ENCODE peak calls at places on chromosomes 11 and 22, in seven cellular contexts. T is progenitor cell of endocrine pancreas; H is HCT116; Q is memory B cell; K is activated CD4-positive, alpha-beta T cell treated with anti-CD3 and anti-CD28 coated beads, Interleukin-2, amount 50 U/mL, for 48 hours; U is NCI-H460; I is activated T-cell treated with anti-CD3 and anti-CD28 coated beads, Interleukin-2, amount 50 U/mL, for 72 hours. B is an unnamed sample.

GRCh38 chr11:70671083-70671482 is 272.8 kb downstream of the CTTN start:
- DNase-seq in T (no peak), H (no peak), K (no peak), U (no peak), I (no peak), Q (no peak), B (no peak)

GRCh38 chr11:30895046-30895445 is 308.9 kb upstream of the MPPED2 start:
- DNase-seq in Q (no peak), H (no peak), U (no peak), T (no peak), I (no peak), K (no peak), B (no peak)

GRCh38 chr11:2121227-2122130 is 17.7 kb downstream of the IGF2 start:
- DNase-seq in Q (no peak), U (no peak), H (no peak), I (no peak), K (no peak), T (peak), B (no peak)

GRCh38 chr11:57482782-57483569 is 22.6 kb downstream of the RTN4RL2 start:
- DNase-seq in Q (peak), K (peak), T (peak), I (peak), H (no peak), U (peak), B (no peak)

GRCh38 chr11:57155838-57156583 is 25.7 kb upstream of the LRRC55 start:
- DNase-seq in K (no peak), U (no peak), Q (no peak), H (no peak), I (no peak), T (no peak), B (no peak)

GRCh38 chr22:19853879-19854777 is 546 bp downstream of the GNB1L start:
- DNase-seq in Q (peak), T (no peak), K (peak), U (no peak), H (peak), I (peak), B (peak)

GRCh38 chr22:46320716-46321386 is 14.7 kb upstream of the TRMU start:
- DNase-seq in U (no peak), T (no peak), I (no peak), K (no peak), H (no peak), Q (no peak), B (no peak)

GRCh38 chr22:44396021-44396726 is 83.4 kb upstream of the SHISAL1 start:
- DNase-seq in K (no peak), I (no peak), T (peak), Q (no peak), H (no peak), U (no peak), B (no peak)

GRCh38 chr11:36411202-36411640 is 98.9 kb downstream of the TRAF6 start:
- DNase-seq in H (no peak), U (no peak), Q (peak), K (no peak), I (peak), T (no peak), B (no peak)

GRCh38 chr11:115423728-115424459 is 80.3 kb downstream of the CADM1 start:
- DNase-seq in H (no peak), Q (no peak), K (no peak), U (no peak), I (no peak), T (no peak), B (no peak)

GRCh38 chr11:28697920-28698827 is 590.0 kb downstream of the METTL15 start:
- DNase-seq in U (peak), Q (no peak), H (peak), K (peak), I (peak), T (peak), B (peak)

GRCh38 chr11:123006860-123007542 is 25.4 kb upstream of the BSX start:
- DNase-seq in U (no peak), K (no peak), T (no peak), Q (no peak), I (no peak), H (no peak), B (no peak)

GRCh38 chr11:122038543-122038942 is 77.5 kb downstream of the BLID start:
- DNase-seq in K (no peak), Q (no peak), H (no peak), I (no peak), U (no peak), T (no peak), B (peak)

GRCh38 chr11:14499178-14499559 is 442 bp downstream of the COPB1 start:
- DNase-seq in T (peak), H (no peak), K (peak), U (no peak), Q (no peak), I (peak), B (peak)

GRCh38 chr22:47847281-47847890 is 1084.9 kb downstream of the TBC1D22A start:
- DNase-seq in U (no peak), K (no peak), T (no peak), H (no peak), Q (no peak), I (no peak), B (no peak)

GRCh38 chr22:18998998-18999397 is 62.9 kb upstream of the PRODH start:
- DNase-seq in K (peak), I (peak), Q (no peak), T (no peak), H (no peak), U (no peak), B (no peak)

GRCh38 chr11:8564526-8564925 is 29.5 kb downstream of the STK33 start:
- DNase-seq in I (no peak), T (no peak), K (no peak), Q (no peak), U (no peak), H (no peak), B (no peak)

GRCh38 chr11:504994-505344 is 2.1 kb downstream of the RNH1 start:
- DNase-seq in U (no peak), T (no peak), H (no peak), I (no peak), Q (no peak), K (no peak), B (no peak)

GRCh38 chr11:69369945-69370344 is 76.0 kb downstream of the MYEOV start:
- DNase-seq in T (peak), U (no peak), K (no peak), Q (no peak), H (no peak), I (no peak), B (no peak)

GRCh38 chr11:66188580-66188979 is 79.9 kb upstream of the RAB1B start:
- DNase-seq in H (no peak), I (no peak), U (no peak), K (no peak), Q (no peak), T (no peak), B (peak)

GRCh38 chr11:42524534-42525227 is 787.1 kb upstream of the API5 start:
- DNase-seq in H (no peak), I (peak), Q (no peak), T (peak), U (peak), K (peak), B (peak)

GRCh38 chr11:117443269-117444186 is 115.9 kb downstream of the CEP164 start:
- DNase-seq in T (peak), I (peak), K (peak), U (peak), H (no peak), Q (no peak), B (no peak)

GRCh38 chr11:44112083-44112865 is 16.8 kb downstream of the EXT2 start:
- DNase-seq in T (no peak), U (no peak), I (peak), Q (no peak), H (no peak), K (peak), B (peak)

GRCh38 chr11:128316541-128317206 is 270.7 kb downstream of the ETS1 start:
- DNase-seq in T (no peak), I (no peak), Q (no peak), H (no peak), U (no peak), K (no peak), B (no peak)

GRCh38 chr11:112785717-112786116 is 175.5 kb upstream of the NCAM1 start:
- DNase-seq in H (no peak), K (no peak), U (no peak), T (no peak), I (no peak), Q (no peak), B (peak)

GRCh38 chr22:32810241-32811133 is 9.0 kb downstream of the TIMP3 start:
- DNase-seq in U (no peak), K (no peak), T (no peak), Q (no peak), H (no peak), I (no peak), B (peak)

GRCh38 chr22:35842954-35843353 is 125.3 kb downstream of the APOL5 start:
- DNase-seq in T (no peak), Q (no peak), U (peak), I (no peak), K (peak), H (peak), B (peak)

GRCh38 chr11:20117291-20117690 is 43.0 kb downstream of the DBX1 start:
- DNase-seq in U (no peak), T (no peak), K (no peak), H (no peak), I (no peak), Q (no peak), B (no peak)

GRCh38 chr11:121391914-121392313 is 60.2 kb upstream of the SORL1 start:
- DNase-seq in Q (no peak), K (no peak), U (no peak), I (no peak), H (no peak), T (no peak), B (peak)

GRCh38 chr22:30575011-30575671 is 676 bp upstream of the GAL3ST1 start:
- DNase-seq in K (no peak), H (no peak), U (no peak), I (no peak), Q (no peak), T (no peak), B (peak)

GRCh38 chr11:23789938-23790371 is 706.9 kb upstream of the LUZP2 start:
- DNase-seq in I (no peak), K (no peak), H (no peak), U (no peak), Q (no peak), T (no peak), B (peak)

GRCh38 chr11:7511405-7511804 is 2.4 kb upstream of the PPFIBP2 start:
- DNase-seq in T (no peak), K (no peak), H (no peak), Q (no peak), I (no peak), U (no peak), B (no peak)

GRCh38 chr22:22094921-22095320 is 112.3 kb upstream of the TOP3B start:
- DNase-seq in T (no peak), K (no peak), I (no peak), U (no peak), H (no peak), Q (no peak), B (no peak)

GRCh38 chr22:44338906-44339305 is 26.2 kb upstream of the SHISAL1 start:
- DNase-seq in I (no peak), Q (no peak), K (no peak), H (no peak), U (no peak), T (no peak), B (no peak)

GRCh38 chr11:72824020-72824419 is 9.8 kb downstream of the ATG16L2 start:
- DNase-seq in T (no peak), Q (no peak), H (no peak), I (no peak), K (no peak), U (no peak), B (no peak)

GRCh38 chr11:117657801-117658200 is 139.2 kb downstream of the DSCAML1 start:
- DNase-seq in H (no peak), Q (no peak), K (no peak), U (no peak), T (no peak), I (no peak), B (no peak)